ENCODE peak calls at places on chromosomes 11 and 22, in six cellular contexts. S is tibial nerve; K is upper lobe of right lung; O is IMR-90; Y is CD8-positive, alpha-beta T cell; L is sigmoid colon. F is an unnamed sample. For H3K9me3, the result is how much of the 10 kb centered on the place peaks cover.

GRCh38 chr11:104968856-104969776 is 742 bp upstream of the CASP4 start:
- DNase-seq in S (no peak), K (peak), O (peak), Y (no peak), L (no peak), F (no peak)

GRCh38 chr11:118602331-118602730 is 5.1 kb upstream of the PHLDB1 start:
- DNase-seq in S (no peak), K (no peak), O (no peak), Y (no peak), L (peak), F (no peak)

GRCh38 chr11:112274007-112274783 is 13.5 kb upstream of the PLET1 start:
- DNase-seq in S (no peak), K (no peak), O (no peak), Y (no peak), L (no peak), F (no peak)

GRCh38 chr22:44587004-44587793 is 89.2 kb upstream of the RTL6 start:
- DNase-seq in S (no peak), K (peak), O (peak), Y (no peak), L (peak), F (no peak)

GRCh38 chr11:120295110-120295509 is 30.0 kb upstream of the TLCD5 start:
- DNase-seq in S (no peak), K (no peak), O (no peak), Y (no peak), L (no peak), F (no peak)

GRCh38 chr22:38935023-38935422 is 22.4 kb upstream of the APOBEC3A start:
- DNase-seq in S (no peak), K (peak), O (no peak), Y (no peak), L (no peak), F (no peak)

GRCh38 chr11:130180491-130180890 is 20.9 kb downstream of the ST14 start:
- DNase-seq in S (no peak), K (no peak), O (peak), Y (no peak), L (no peak), F (no peak)

GRCh38 chr22:41197808-41198585 is 7.1 kb upstream of the L3MBTL2 start:
- DNase-seq in S (no peak), K (peak), O (no peak), Y (no peak), L (no peak), F (peak)

GRCh38 chr11:63536669-63537292 is at the start of gene PLAAT4:
- DNase-seq in S (no peak), K (no peak), O (peak), Y (peak), L (peak), F (peak)

GRCh38 chr11:63444181-63444580 is 46.8 kb downstream of the PLAAT5 start:
- DNase-seq in S (no peak), K (no peak), O (no peak), Y (no peak), L (no peak), F (no peak)

GRCh38 chr11:113634940-113635575 is 71.0 kb downstream of the TMPRSS5 start:
- DNase-seq in S (no peak), K (no peak), O (no peak), Y (no peak), L (no peak), F (no peak)

GRCh38 chr22:29004647-29005371 is 56.8 kb downstream of the C22orf31 start:
- DNase-seq in S (no peak), K (peak), O (peak), Y (no peak), L (no peak), F (no peak)

GRCh38 chr11:5712507-5712906 is 22.9 kb downstream of the TRIM22 start:
- DNase-seq in S (no peak), K (no peak), O (peak), Y (no peak), L (no peak), F (no peak)

GRCh38 chr11:63933459-63933858 is 5.3 kb upstream of the NAA40 start:
- DNase-seq in S (no peak), K (no peak), O (no peak), Y (no peak), L (no peak), F (no peak)

GRCh38 chr11:8593935-8594909 is at the start of gene STK33:
- DNase-seq in S (no peak), K (peak), O (no peak), Y (no peak), L (peak), F (no peak)

GRCh38 chr11:112174789-112175595 is at the start of gene BCO2:
- DNase-seq in S (peak), K (peak), O (peak), Y (peak), L (peak), F (peak)

GRCh38 chr11:16966633-16967346 is 47.4 kb downstream of the PLEKHA7 start:
- DNase-seq in S (no peak), K (no peak), O (no peak), Y (no peak), L (no peak), F (no peak)

GRCh38 chr11:7204778-7205177 is 46.9 kb upstream of the SYT9 start:
- DNase-seq in S (no peak), K (no peak), O (no peak), Y (no peak), L (no peak), F (no peak)

GRCh38 chr22:33024626-33025025 is 33.6 kb downstream of the SYN3 start:
- DNase-seq in S (no peak), K (no peak), O (no peak), Y (no peak), L (no peak), F (no peak)

GRCh38 chr11:46541593-46542371 is 52.0 kb downstream of the AMBRA1 start:
- DNase-seq in S (no peak), K (peak), O (no peak), Y (no peak), L (no peak), F (no peak)

GRCh38 chr11:36540998-36541397 is 26.8 kb upstream of the RAG1 start:
- DNase-seq in S (no peak), K (no peak), O (peak), Y (no peak), L (no peak), F (peak)

GRCh38 chr11:74429205-74429604 is 31.0 kb upstream of the PGM2L1 start:
- DNase-seq in S (no peak), K (no peak), O (no peak), Y (no peak), L (no peak), F (no peak)

GRCh38 chr11:130434521-130435223 is 6.3 kb upstream of the ADAMTS8 start:
- DNase-seq in S (peak), K (peak), O (peak), Y (peak), L (peak), F (peak)

GRCh38 chr11:109945626-109946321 is 147.4 kb upstream of the ZC3H12C start:
- DNase-seq in S (no peak), K (no peak), O (no peak), Y (no peak), L (no peak), F (no peak)

GRCh38 chr11:118068206-118068944 is 8.5 kb upstream of the TMPRSS4 start:
- DNase-seq in S (no peak), K (no peak), O (no peak), Y (no peak), L (no peak), F (no peak)

GRCh38 chr11:127993788-127994187 is 593.6 kb downstream of the ETS1 start:
- DNase-seq in S (no peak), K (no peak), O (no peak), Y (no peak), L (no peak), F (no peak)

GRCh38 chr22:42919199-42919598 is 62.1 kb upstream of the ARFGAP3 start:
- DNase-seq in S (no peak), K (peak), O (no peak), Y (no peak), L (peak), F (no peak)

GRCh38 chr11:45872513-45873356 is 12.7 kb upstream of the MAPK8IP1 start:
- DNase-seq in S (no peak), K (peak), O (peak), Y (no peak), L (no peak), F (no peak)

GRCh38 chr22:42655693-42656092 is 6.5 kb upstream of the CYB5R3 start:
- DNase-seq in S (no peak), K (no peak), O (no peak), Y (no peak), L (no peak), F (no peak)

GRCh38 chr11:74926304-74927030 is 22.4 kb downstream of the XRRA1 start:
- DNase-seq in S (no peak), K (no peak), O (peak), Y (no peak), L (no peak), F (no peak)

GRCh38 chr22:25869771-25870170 is 127.8 kb downstream of the MYO18B start:
- DNase-seq in S (no peak), K (no peak), O (no peak), Y (no peak), L (no peak), F (no peak)

GRCh38 chr22:43796567-43796966 is 15.5 kb downstream of the EFCAB6 start:
- DNase-seq in S (no peak), K (no peak), O (peak), Y (no peak), L (no peak), F (no peak)

GRCh38 chr22:29016067-29016938 is 45.3 kb downstream of the C22orf31 start:
- DNase-seq in S (no peak), K (no peak), O (no peak), Y (no peak), L (no peak), F (no peak)

GRCh38 chr11:88231894-88232482 is 56.7 kb upstream of the RAB38 start:
- DNase-seq in S (no peak), K (no peak), O (peak), Y (no peak), L (no peak), F (peak)

GRCh38 chr22:17430298-17430900 is 61.1 kb downstream of the CECR2 start:
- DNase-seq in S (no peak), K (no peak), O (no peak), Y (no peak), L (peak), F (no peak)

GRCh38 chr11:106233191-106233590 is 155.7 kb downstream of the AASDHPPT start:
- DNase-seq in S (no peak), K (no peak), O (no peak), Y (no peak), L (no peak), F (no peak)
- H3K9me3 ChIP-seq in S (under half), K (under half), O (under half), Y (under half), L (under half), F (under half)

DNA sequence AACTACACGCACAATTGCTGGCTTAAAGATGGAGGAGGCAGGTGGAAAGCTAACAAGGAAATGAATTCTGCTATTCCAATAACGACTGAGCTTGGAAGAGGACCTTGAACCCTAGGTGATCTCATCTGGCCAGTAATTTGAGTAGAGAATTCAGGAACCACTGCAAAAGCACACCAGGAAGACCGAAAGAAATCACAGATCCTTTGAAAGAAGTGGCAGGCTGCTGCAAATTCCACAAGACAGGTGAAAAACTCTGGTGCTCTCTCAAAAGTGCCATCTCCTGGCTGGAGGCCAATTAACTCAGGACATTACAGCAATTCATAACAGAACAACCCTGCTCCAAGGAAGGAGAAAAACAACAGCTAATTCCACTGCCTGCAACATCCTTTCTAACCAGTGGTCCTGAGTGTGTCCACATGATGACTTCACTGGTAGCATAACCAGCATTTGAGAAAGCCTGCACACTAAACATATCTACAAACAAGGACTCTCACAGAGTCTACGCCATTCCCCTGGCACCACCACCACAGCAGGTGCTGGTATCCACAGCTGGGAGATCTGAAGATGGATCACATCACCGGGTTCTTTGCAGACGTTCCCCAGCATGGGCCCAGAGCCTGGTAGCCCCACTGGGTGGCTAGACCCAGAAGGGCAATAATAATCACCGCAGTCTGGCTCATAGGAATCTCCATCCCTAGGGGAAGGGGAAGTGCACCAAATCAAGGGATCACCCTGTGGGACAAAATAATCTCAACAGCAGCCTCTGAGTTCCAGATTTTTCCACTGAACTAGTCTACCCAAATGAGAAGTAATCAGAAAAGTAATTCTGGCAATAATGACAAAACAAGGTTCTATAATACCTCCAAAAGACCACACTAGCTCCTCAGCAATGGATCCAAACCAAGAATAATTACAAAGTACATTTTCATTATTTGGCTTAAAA is 44.9 kb upstream of the CLTCL1 start:
- DNase-seq in S (no peak), K (no peak), O (no peak), Y (no peak), L (no peak), F (no peak)
- H3K9me3 ChIP-seq in S (half or more), K (under half), O (under half), Y (under half), L (under half), F (under half)

DNA sequence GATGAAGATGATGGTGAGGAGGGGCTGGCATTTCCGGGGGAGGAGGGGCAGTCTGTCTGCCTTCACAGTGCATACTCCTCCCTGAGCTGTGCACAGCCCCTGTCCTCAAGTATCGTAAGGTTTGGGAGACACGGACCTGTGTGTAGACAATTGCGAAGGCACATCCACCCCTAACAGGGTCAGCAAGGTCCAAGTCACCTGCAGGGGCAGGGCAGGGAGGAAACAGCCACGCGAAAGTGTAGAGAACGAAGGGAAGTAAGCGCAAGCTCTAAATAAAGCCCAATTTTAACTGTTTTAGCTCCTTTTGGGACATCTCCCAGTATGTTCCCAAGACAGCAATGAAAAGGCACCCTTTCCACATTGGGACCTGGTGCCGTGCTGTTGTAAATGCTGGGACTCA is 448.2 kb downstream of the TBC1D22A start:
- DNase-seq in S (no peak), K (no peak), O (no peak), Y (no peak), L (peak), F (no peak)
- H3K9me3 ChIP-seq in S (under half), K (under half), O (under half), Y (under half), L (under half), F (under half)

GRCh38 chr22:49586244-49586748 is 241.4 kb downstream of the BRD1 start:
- DNase-seq in S (no peak), K (no peak), O (no peak), Y (no peak), L (no peak), F (no peak)
- H3K9me3 ChIP-seq in S (under half), K (under half), O (half or more), Y (under half), L (under half), F (under half)

DNA sequence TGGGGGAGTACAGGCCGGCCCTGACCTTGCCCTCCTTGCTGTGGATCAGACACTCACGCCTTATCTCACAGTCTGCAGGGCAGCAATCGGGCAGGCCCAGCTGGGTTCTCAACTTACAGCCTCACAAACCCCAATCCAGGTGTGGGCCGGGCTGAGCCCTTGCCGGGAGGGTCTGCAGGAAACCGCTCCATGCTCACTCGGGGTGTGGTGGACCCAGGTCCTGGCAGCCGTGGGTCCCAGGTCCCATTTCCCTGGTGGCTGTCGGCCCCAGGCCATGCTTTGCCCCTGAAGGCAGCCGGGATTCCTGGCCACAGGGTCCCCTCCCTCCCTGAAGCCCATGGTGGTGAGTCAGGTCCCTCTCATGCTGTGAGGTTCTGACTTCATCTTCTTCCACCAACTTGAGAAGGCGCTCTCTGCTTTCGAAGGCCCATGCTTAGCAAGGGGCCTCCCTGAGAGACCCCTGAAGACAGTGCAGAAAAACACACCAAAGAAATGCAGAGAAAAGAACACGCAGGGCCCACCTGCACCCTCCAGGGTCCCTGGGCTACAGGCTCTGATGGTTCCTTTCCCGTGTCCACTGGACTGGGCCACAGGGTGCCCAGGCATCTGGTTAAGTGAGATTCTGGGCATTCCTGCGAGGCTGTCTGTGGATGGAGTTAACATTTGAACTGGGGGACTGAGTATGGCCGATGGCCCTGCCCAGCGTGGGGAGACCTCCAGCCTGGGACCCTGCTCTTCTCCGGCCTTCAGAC is 588.2 kb downstream of the BRD1 start:
- DNase-seq in S (no peak), K (no peak), O (no peak), Y (no peak), L (no peak), F (no peak)
- H3K9me3 ChIP-seq in S (under half), K (under half), O (half or more), Y (under half), L (under half), F (under half)

F was measured in CD8-positive, alpha-beta memory T cell.